ENCODE peak calls at places on chromosomes 12 and 14, in nine cellular contexts. A is K562, M is heart left ventricle, E is SJCRH30, J is IMR-90, Q is tibial artery, P is aorta, F is Peyer's patch, H is ovary. B is an unnamed sample. For H3K27me3 and H3K4me1, the result is how much of the 10 kb centered on the place peaks cover.

GRCh38 chr12:12273291-12273957 is 6.6 kb upstream of the LRP6 start:
- DNase-seq in A (no peak), M (no peak), E (no peak), J (peak), Q (no peak), P (no peak), F (no peak), H (no peak), B (no peak)

GRCh38 chr14:104935026-104935650 is 10.5 kb downstream of the PLD4 start:
- DNase-seq in A (no peak), M (no peak), E (no peak), J (no peak), Q (peak), P (no peak), F (no peak), H (no peak), B (no peak)

GRCh38 chr14:36948157-36948859 is 224.1 kb downstream of the SLC25A21 start:
- DNase-seq in A (no peak), M (no peak), E (no peak), J (no peak), Q (no peak), P (no peak), F (no peak), H (no peak), B (no peak)

GRCh38 chr12:113881588-113881987 is 84.5 kb downstream of the RBM19 start:
- DNase-seq in A (no peak), M (no peak), E (no peak), J (no peak), Q (no peak), P (no peak), F (no peak), H (no peak), B (no peak)

GRCh38 chr14:24072436-24072835 is 1.1 kb downstream of the CPNE6 start:
- DNase-seq in A (no peak), M (peak), E (no peak), J (no peak), Q (no peak), P (peak), F (no peak), H (no peak), B (no peak)

GRCh38 chr12:80186727-80187217 is 87.4 kb downstream of the OTOGL start:
- DNase-seq in A (peak), M (no peak), E (peak), J (peak), Q (peak), P (no peak), F (no peak), H (no peak), B (no peak)

GRCh38 chr12:101769865-101770264 is 30.6 kb upstream of the SYCP3 start:
- DNase-seq in A (no peak), M (no peak), E (no peak), J (no peak), Q (no peak), P (no peak), F (no peak), H (no peak), B (no peak)

GRCh38 chr12:10717410-10717809 is 5.7 kb downstream of the YBX3 start:
- DNase-seq in A (no peak), M (no peak), E (peak), J (peak), Q (no peak), P (no peak), F (no peak), H (no peak), B (no peak)

GRCh38 chr12:461425-461824 is 1.7 kb downstream of the B4GALNT3 start:
- DNase-seq in A (no peak), M (no peak), E (no peak), J (no peak), Q (no peak), P (no peak), F (no peak), H (no peak), B (no peak)

GRCh38 chr14:76753799-76754198 is 7.5 kb upstream of the VASH1 start:
- DNase-seq in A (no peak), M (no peak), E (no peak), J (no peak), Q (peak), P (no peak), F (no peak), H (no peak), B (no peak)
- H3K27me3 ChIP-seq in A (under half), M (under half), E (under half), J (under half), Q (under half), P (under half), F (under half), H (under half), B (under half)

GRCh38 chr14:38420045-38420444 is 164.2 kb upstream of the CLEC14A start:
- DNase-seq in A (no peak), M (no peak), E (no peak), J (peak), Q (no peak), P (no peak), F (no peak), H (no peak), B (no peak)

GRCh38 chr14:38425324-38425976 is 169.6 kb upstream of the CLEC14A start:
- DNase-seq in A (no peak), M (no peak), E (no peak), J (no peak), Q (no peak), P (no peak), F (no peak), H (no peak), B (no peak)

GRCh38 chr14:38419579-38419978 is 163.7 kb upstream of the CLEC14A start:
- DNase-seq in A (no peak), M (no peak), E (no peak), J (no peak), Q (no peak), P (no peak), F (no peak), H (no peak), B (no peak)
- H3K27ac ChIP-seq in A (no peak), M (no peak), E (no peak), J (no peak), Q (no peak), P (no peak), F (no peak), H (no peak), B (no peak)

GRCh38 chr14:54699087-54699530 is 132.2 kb downstream of the SAMD4A start:
- DNase-seq in A (no peak), M (no peak), E (no peak), J (no peak), Q (no peak), P (peak), F (no peak), H (no peak), B (peak)

GRCh38 chr14:54697806-54698205 is 130.9 kb downstream of the SAMD4A start:
- DNase-seq in A (no peak), M (no peak), E (no peak), J (no peak), Q (no peak), P (no peak), F (no peak), H (no peak), B (no peak)

GRCh38 chr14:54698501-54698900 is 131.6 kb downstream of the SAMD4A start:
- DNase-seq in A (no peak), M (no peak), E (no peak), J (no peak), Q (no peak), P (no peak), F (no peak), H (no peak), B (no peak)

GRCh38 chr14:54700717-54701116 is 133.8 kb downstream of the SAMD4A start:
- DNase-seq in A (no peak), M (no peak), E (no peak), J (no peak), Q (no peak), P (no peak), F (no peak), H (no peak), B (no peak)

DNA sequence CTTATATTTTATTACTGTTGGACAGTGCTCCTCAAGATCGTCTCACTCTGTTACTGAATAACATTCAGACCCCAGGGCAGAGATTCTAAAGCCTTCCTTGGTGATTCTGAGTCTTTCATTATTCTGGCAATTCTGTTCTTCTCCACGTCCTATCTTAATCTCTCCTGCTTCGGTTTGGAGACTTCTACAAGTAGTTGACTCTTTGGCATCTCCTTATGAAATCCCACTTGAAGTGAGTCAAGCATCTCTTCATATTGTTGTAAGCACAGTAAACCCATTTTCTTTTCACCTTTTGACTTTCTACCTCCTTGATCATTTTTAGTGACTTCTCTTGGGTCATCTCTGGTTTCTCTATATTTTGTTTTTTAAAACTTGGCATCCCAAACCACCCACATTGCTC is 132.8 kb downstream of the SAMD4A start:
- DNase-seq in A (no peak), M (no peak), E (no peak), J (no peak), Q (no peak), P (no peak), F (no peak), H (no peak), B (no peak)
- H3K4me1 ChIP-seq in A (under half), M (half or more), E (under half), J (under half), Q (under half), P (under half), F (under half), H (under half), B (half or more)

DNA sequence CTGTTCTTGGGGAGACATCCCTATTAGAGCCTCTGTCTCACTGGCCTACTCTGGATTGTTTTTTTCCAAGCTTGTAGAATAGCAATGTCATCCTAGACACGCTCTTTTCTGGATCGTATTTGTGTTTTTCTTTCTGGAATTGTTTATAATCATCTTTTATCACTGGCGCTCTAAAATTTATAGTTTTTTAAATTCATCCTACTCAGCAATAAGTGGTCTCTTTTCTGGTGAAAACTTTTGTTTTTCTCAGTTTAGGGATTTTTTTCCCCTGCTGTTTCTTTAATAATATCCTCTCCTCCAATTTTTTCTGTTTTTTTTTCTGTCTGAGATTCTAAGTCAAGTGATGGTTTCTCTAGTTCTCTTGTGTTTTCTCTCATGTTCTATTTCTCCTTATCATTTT is 25.2 kb downstream of the PDE6H start:
- DNase-seq in A (no peak), M (no peak), E (no peak), J (no peak), Q (no peak), P (no peak), F (no peak), H (no peak), B (no peak)
- H3K27me3 ChIP-seq in A (under half), M (under half), E (under half), J (under half), Q (under half), P (under half), F (under half), H (under half), B (under half)

DNA sequence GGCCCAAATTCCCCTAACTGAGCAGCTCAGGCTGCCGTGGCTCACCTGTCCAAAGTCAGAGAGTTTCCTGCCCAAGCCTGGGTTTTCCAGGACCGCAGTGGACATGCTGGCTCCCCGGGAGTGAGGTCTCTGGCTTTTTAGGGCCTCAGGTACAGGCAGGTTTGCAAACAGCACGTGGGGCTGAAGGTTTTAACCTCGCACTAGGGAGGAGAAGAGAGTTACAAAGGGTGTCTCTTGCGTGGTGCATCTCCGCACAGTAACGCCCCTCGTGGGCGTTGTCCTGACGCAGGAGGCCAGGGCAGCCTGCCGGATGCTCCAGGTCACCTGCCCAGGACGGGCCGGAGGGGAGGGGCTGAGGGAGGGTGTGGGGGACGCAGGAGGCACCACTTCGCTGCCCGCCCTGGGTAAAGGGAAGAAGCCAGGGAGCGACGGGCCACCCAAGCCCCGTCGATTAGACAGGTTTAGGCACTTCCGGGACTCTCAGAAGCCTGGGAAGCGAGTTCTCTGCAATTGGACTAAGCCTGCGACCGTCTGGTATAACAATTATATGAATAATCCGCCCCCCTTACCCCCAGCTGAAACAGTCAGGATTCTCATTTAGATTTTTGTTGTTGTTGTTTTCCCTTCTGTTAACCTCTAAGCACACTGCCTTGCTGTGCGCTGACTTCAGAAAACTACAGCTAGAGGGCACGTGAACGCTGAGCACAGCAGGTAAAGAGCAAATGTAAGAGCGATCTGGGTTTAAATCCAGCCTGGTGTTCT is at the start of gene PAH:
- DNase-seq in A (peak), M (no peak), E (no peak), J (no peak), Q (no peak), P (no peak), F (peak), H (peak), B (no peak)
- H3K27ac ChIP-seq in A (no peak), M (no peak), E (no peak), J (no peak), Q (no peak), P (no peak), F (no peak), H (no peak), B (no peak)

GRCh38 chr12:117037296-117038022 is 61.8 kb downstream of the TESC start:
- DNase-seq in A (no peak), M (no peak), E (no peak), J (peak), Q (no peak), P (no peak), F (no peak), H (peak), B (no peak)

GRCh38 chr12:117034691-117035090 is 64.5 kb downstream of the TESC start:
- DNase-seq in A (no peak), M (no peak), E (no peak), J (no peak), Q (no peak), P (no peak), F (no peak), H (peak), B (no peak)

GRCh38 chr12:117036547-117036946 is 62.7 kb downstream of the TESC start:
- DNase-seq in A (no peak), M (no peak), E (no peak), J (no peak), Q (no peak), P (no peak), F (no peak), H (peak), B (no peak)

GRCh38 chr12:117035287-117035686 is 63.9 kb downstream of the TESC start:
- DNase-seq in A (no peak), M (no peak), E (no peak), J (no peak), Q (no peak), P (no peak), F (no peak), H (peak), B (no peak)

GRCh38 chr12:117036046-117036445 is 63.2 kb downstream of the TESC start:
- DNase-seq in A (no peak), M (no peak), E (no peak), J (no peak), Q (no peak), P (no peak), F (no peak), H (peak), B (no peak)
- H3K4me1 ChIP-seq in A (half or more), M (under half), E (under half), J (under half), Q (under half), P (under half), F (under half), H (under half), B (under half)

B was measured in psoas muscle.